ENCODE peak calls at places on chromosomes 6 and 20, in eight cellular contexts. X is mesenchymal stem cell, S is hepatocyte, F is fibroblast of pulmonary artery, R is astrocyte of the spinal cord, O is adrenal gland, M is AG09309, B is fibroblast of the aortic adventitia. Z is an unnamed sample.

GRCh38 chr6:29679962-29680361 is 990 bp downstream of the ZFP57 start:
- DNase-seq in X (no peak), S (no peak), F (no peak), R (no peak), O (no peak), M (no peak), B (no peak), Z (no peak)

GRCh38 chr6:149071997-149072396 is 245.5 kb upstream of the TAB2 start:
- DNase-seq in X (no peak), S (no peak), F (no peak), R (no peak), O (no peak), M (no peak), B (no peak), Z (no peak)

GRCh38 chr6:111706841-111707391 is 101.2 kb upstream of the TRAF3IP2 start:
- DNase-seq in X (no peak), S (no peak), F (peak), R (no peak), O (no peak), M (no peak), B (peak), Z (no peak)

GRCh38 chr6:9103876-9104521 is 668.7 kb upstream of the SLC35B3 start:
- DNase-seq in X (no peak), S (no peak), F (no peak), R (no peak), O (no peak), M (no peak), B (no peak), Z (no peak)

GRCh38 chr6:168152306-168152963 is 73.4 kb upstream of the FRMD1 start:
- DNase-seq in X (no peak), S (no peak), F (no peak), R (no peak), O (no peak), M (no peak), B (peak), Z (no peak)

GRCh38 chr6:116691154-116691553 is 10.1 kb downstream of the KPNA5 start:
- DNase-seq in X (no peak), S (no peak), F (no peak), R (no peak), O (no peak), M (no peak), B (no peak), Z (no peak)

GRCh38 chr6:12313992-12314589 is 23.9 kb downstream of the EDN1 start:
- DNase-seq in X (no peak), S (no peak), F (peak), R (no peak), O (no peak), M (no peak), B (peak), Z (peak)

GRCh38 chr20:41330941-41331340 is 9.7 kb upstream of the LPIN3 start:
- DNase-seq in X (no peak), S (no peak), F (no peak), R (no peak), O (no peak), M (no peak), B (no peak), Z (no peak)

GRCh38 chr20:4556781-4557180 is 164.9 kb upstream of the PRND start:
- DNase-seq in X (no peak), S (no peak), F (no peak), R (no peak), O (no peak), M (no peak), B (no peak), Z (no peak)

GRCh38 chr6:38404355-38404754 is 235.4 kb downstream of the BTBD9 start:
- DNase-seq in X (no peak), S (no peak), F (peak), R (no peak), O (no peak), M (no peak), B (peak), Z (no peak)

GRCh38 chr6:111982681-111983080 is 71.2 kb upstream of the CCN6 start:
- DNase-seq in X (no peak), S (no peak), F (no peak), R (no peak), O (no peak), M (no peak), B (no peak), Z (peak)

GRCh38 chr6:31393932-31394331 is 9.5 kb upstream of the MICA start:
- DNase-seq in X (no peak), S (no peak), F (no peak), R (no peak), O (no peak), M (no peak), B (no peak), Z (no peak)

GRCh38 chr20:56957737-56958553 is 308.5 kb downstream of the BMP7 start:
- DNase-seq in X (peak), S (peak), F (no peak), R (peak), O (no peak), M (no peak), B (no peak), Z (no peak)

GRCh38 chr20:24980321-24981053 is 12.1 kb downstream of the APMAP start:
- DNase-seq in X (no peak), S (no peak), F (no peak), R (no peak), O (no peak), M (no peak), B (no peak), Z (no peak)

GRCh38 chr6:122289721-122290501 is 109.5 kb upstream of the HSF2 start:
- DNase-seq in X (peak), S (peak), F (peak), R (peak), O (no peak), M (peak), B (peak), Z (no peak)

GRCh38 chr6:101351173-101351572 is 42.3 kb upstream of the GRIK2 start:
- DNase-seq in X (no peak), S (no peak), F (no peak), R (no peak), O (no peak), M (no peak), B (no peak), Z (no peak)

GRCh38 chr6:151005126-151005525 is 139.6 kb downstream of the MTHFD1L start:
- DNase-seq in X (no peak), S (no peak), F (peak), R (no peak), O (no peak), M (no peak), B (no peak), Z (no peak)

GRCh38 chr20:33584976-33585375 is 77.2 kb upstream of the C20orf144 start:
- DNase-seq in X (no peak), S (no peak), F (no peak), R (no peak), O (no peak), M (no peak), B (peak), Z (no peak)

GRCh38 chr6:121520337-121521163 is 85.1 kb downstream of the GJA1 start:
- DNase-seq in X (peak), S (no peak), F (peak), R (peak), O (no peak), M (peak), B (peak), Z (no peak)

GRCh38 chr20:42432931-42433330 is 756.8 kb downstream of the PTPRT start:
- DNase-seq in X (no peak), S (peak), F (no peak), R (no peak), O (no peak), M (no peak), B (peak), Z (no peak)

GRCh38 chr6:165146456-165146855 is 162.9 kb downstream of the C6orf118 start:
- DNase-seq in X (no peak), S (no peak), F (no peak), R (no peak), O (no peak), M (no peak), B (no peak), Z (no peak)

DNA sequence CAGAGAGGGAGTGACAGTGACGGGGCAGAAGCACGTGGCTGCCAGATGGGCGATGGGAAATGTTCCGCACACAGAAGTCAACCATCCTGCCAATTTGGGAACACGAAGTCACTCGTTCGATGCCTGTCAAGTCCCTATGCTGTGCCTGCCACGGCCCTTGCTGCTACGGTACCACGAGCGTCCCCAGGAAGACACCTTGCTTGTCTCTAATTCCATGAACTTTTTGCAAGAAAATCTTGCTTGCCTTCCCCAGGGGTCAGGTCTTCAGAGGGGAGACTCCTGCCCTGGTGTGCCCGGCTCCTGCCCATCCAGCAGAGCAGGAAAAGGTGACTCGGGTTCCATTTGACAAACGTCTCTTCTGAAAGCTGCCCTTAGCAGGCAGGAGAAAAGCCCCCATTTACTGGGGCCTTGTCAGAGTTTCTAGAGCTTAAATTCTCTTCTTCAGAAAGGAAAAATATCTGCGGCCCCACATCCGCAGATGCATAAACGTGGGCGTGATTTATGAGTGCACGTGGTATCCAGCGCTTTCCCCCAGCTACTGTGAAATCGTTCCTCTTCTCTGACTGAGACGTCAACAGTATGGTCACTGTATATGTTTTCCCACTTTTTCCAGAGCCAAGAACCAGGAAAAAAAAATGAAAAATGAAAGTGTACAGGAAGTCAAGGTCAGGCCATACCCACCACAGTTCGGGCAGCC is 16.8 kb upstream of the STX16 start:
- DNase-seq in X (peak), S (no peak), F (peak), R (no peak), O (no peak), M (no peak), B (no peak), Z (no peak)
- H3K4me3 ChIP-seq in X (no peak), S (no peak), F (no peak), R (no peak), O (no peak), M (no peak), B (no peak), Z (no peak)

GRCh38 chr20:62030357-62030756 is 35.3 kb downstream of the TAF4 start:
- DNase-seq in X (no peak), S (no peak), F (no peak), R (no peak), O (no peak), M (no peak), B (no peak), Z (no peak)
- H3K4me3 ChIP-seq in X (no peak), S (no peak), F (no peak), R (no peak), O (no peak), M (no peak), B (no peak), Z (no peak)

GRCh38 chr6:27556406-27556805 is 83.5 kb upstream of the ZNF184 start:
- DNase-seq in X (no peak), S (no peak), F (no peak), R (no peak), O (no peak), M (no peak), B (no peak), Z (no peak)

GRCh38 chr6:27558028-27558724 is 85.3 kb upstream of the ZNF184 start:
- DNase-seq in X (no peak), S (no peak), F (no peak), R (no peak), O (no peak), M (no peak), B (no peak), Z (no peak)

GRCh38 chr6:27551607-27552006 is 78.7 kb upstream of the ZNF184 start:
- DNase-seq in X (no peak), S (no peak), F (no peak), R (no peak), O (no peak), M (no peak), B (no peak), Z (no peak)

GRCh38 chr6:27550692-27551091 is 77.8 kb upstream of the ZNF184 start:
- DNase-seq in X (no peak), S (no peak), F (no peak), R (no peak), O (no peak), M (no peak), B (no peak), Z (no peak)

DNA sequence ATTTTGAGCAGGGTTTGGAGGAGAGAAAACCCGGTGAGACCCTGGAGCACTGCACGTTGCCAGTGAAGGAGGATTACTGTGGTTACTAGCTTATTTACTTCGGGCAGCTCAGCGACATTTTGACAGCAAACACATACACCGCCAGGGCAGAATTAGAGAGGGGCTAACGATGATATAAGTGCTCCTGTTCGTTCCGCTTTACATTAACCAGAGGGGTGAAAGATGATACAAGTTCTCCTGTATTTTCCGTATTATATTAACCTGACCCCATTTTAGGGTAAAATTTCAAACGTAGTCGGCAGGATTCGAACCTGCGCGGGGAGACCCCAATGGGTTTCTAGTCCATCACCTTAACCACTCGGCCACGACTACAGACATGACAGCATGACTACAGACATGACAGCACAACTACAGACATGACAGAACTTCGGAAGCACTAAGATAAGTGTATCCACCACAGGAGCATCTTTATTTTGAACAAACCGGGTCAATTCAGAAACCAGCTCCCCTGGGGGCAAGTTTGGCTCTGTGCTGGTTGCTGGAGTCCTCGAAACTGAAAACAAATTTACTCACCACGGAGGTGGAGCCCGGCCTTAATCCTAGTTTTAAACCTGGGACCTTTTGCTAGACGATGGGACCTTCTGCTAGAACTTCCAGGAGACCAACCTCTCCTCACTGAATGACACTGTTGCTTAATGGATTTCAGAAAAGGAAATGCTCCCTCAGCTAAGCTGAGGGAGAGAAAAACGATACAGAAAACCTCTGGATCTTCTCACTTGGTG is 80.4 kb upstream of the ZNF184 start:
- DNase-seq in X (peak), S (peak), F (peak), R (peak), O (no peak), M (no peak), B (peak), Z (no peak)
- H3K4me3 ChIP-seq in X (peak), S (no peak), F (peak), R (peak), O (no peak), M (no peak), B (no peak), Z (no peak)

DNA sequence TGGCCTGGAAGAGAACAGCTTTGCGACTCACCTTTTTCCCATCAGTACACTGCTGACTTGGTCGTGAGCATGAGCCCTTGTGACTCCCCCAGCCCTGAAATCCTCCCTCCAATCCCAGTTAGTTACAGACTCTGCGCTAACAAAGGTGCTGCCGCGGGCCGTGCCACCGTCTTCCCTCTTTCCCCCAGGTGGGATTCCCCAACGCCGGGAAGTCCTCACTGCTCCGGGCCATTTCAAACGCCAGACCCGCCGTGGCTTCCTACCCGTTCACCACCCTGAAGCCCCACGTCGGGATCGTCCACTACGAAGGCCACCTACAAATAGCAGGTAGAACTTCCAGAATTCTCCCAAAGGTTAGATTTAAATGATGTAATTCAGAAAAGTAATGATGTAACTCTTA is 16.1 kb downstream of the MTG2 start:
- DNase-seq in X (no peak), S (no peak), F (no peak), R (no peak), O (no peak), M (no peak), B (no peak), Z (no peak)
- H3K4me3 ChIP-seq in X (no peak), S (no peak), F (no peak), R (no peak), O (no peak), M (no peak), B (no peak), Z (no peak)